ENCODE peak calls at places on chromosomes 2 and 18, in nine cellular contexts. K is activated naive CD8-positive, alpha-beta T cell treated with anti-CD3 and anti-CD28 coated beads, Interleukin-2, amount 50 U/mL, for 16 hours; V is activated T-helper 1 cell treated with anti-CD3 and anti-CD28 coated beads, Interleukin-2, amount 50 U/mL, for 16 hours; A is HL-60; I is Calu3; H is transverse colon; E is NCI-H69; W is ovary; O is lower leg skin. C is an unnamed sample.

GRCh38 chr18:28771849-28772248 is 594.9 kb upstream of the CDH2 start:
- DNase-seq in I (no peak), A (no peak), W (no peak), K (no peak), H (no peak), V (no peak), E (no peak), O (no peak), C (no peak)

GRCh38 chr18:51149605-51150429 is 47.7 kb downstream of the MEX3C start:
- DNase-seq in A (no peak), I (peak; percentile 57), W (no peak), E (peak; percentile 19), K (no peak), H (no peak), V (no peak), O (no peak), C (peak; percentile 8)

GRCh38 chr2:47888581-47889280 is 17.6 kb downstream of the FBXO11 start:
- DNase-seq in A (no peak), E (no peak), W (no peak), V (no peak), I (no peak), K (no peak), O (no peak), H (no peak), C (no peak)

GRCh38 chr2:176126929-176127768 is 2.4 kb upstream of the HOXD8 start:
- DNase-seq in V (peak; percentile 47), H (peak; percentile 79), W (peak; percentile 87), O (peak; percentile 63), E (peak; percentile 47), K (peak; percentile 27), A (no peak), I (peak; percentile 60), C (peak; percentile 52)

GRCh38 chr2:136255648-136256461 is 137.9 kb upstream of the CXCR4 start:
- DNase-seq in W (no peak), O (no peak), H (no peak), I (no peak), A (peak; percentile 79), E (no peak), V (no peak), K (no peak), C (no peak)

GRCh38 chr18:23228102-23229051 is 93.1 kb downstream of the CABLES1 start:
- DNase-seq in V (no peak), I (no peak), O (no peak), E (peak; percentile 88), W (peak; percentile 63), K (no peak), A (peak; percentile 33), H (peak; percentile 31), C (peak; percentile 51)

GRCh38 chr2:138215958-138216357 is 251.7 kb downstream of the HNMT start:
- DNase-seq in A (no peak), O (no peak), I (no peak), E (no peak), H (no peak), W (no peak), V (no peak), K (no peak), C (no peak)

GRCh38 chr2:24793752-24794477 is 690 bp downstream of the CENPO start:
- DNase-seq in V (no peak), E (peak; percentile 74), K (no peak), I (no peak), O (no peak), W (no peak), H (no peak), A (no peak), C (peak; percentile 12)

GRCh38 chr18:11320981-11321380 is 171.6 kb upstream of the PIEZO2 start:
- DNase-seq in W (no peak), O (no peak), I (no peak), A (no peak), K (no peak), V (no peak), E (no peak), H (no peak), C (no peak)

GRCh38 chr2:28389399-28390240 is 3.0 kb upstream of the FOSL2 start:
- DNase-seq in W (no peak), O (no peak), I (peak; percentile 68), V (no peak), K (no peak), E (no peak), H (no peak), A (no peak), C (no peak)

GRCh38 chr2:98592565-98592964 is 15.7 kb downstream of the COA5 start:
- DNase-seq in O (no peak), I (no peak), K (no peak), H (no peak), E (no peak), W (no peak), A (no peak), V (no peak), C (no peak)